ENCODE peak calls at places on chromosomes 12 and 14, in four cellular contexts. H, R, G and S are unnamed samples.

GRCh38 chr12:98007963-98008362 is 507.4 kb upstream of the TMPO start:
- DNase-seq in H (no peak), R (no peak), G (no peak), S (no peak)

GRCh38 chr14:36300337-36300736 is 20.1 kb downstream of the MBIP start:
- DNase-seq in H (no peak), R (no peak), G (peak), S (no peak)

GRCh38 chr12:56007148-56007891 is 10.2 kb downstream of the SUOX start:
- DNase-seq in H (peak), R (peak), G (peak), S (peak)

GRCh38 chr12:52010152-52010622 is 3.4 kb downstream of the TAMALIN start:
- DNase-seq in H (no peak), R (peak), G (peak), S (no peak)

GRCh38 chr14:77120771-77121743 is 20.5 kb downstream of the ZDHHC22 start:
- DNase-seq in H (peak), R (no peak), G (no peak), S (no peak)

GRCh38 chr12:117507547-117507946 is 146.1 kb upstream of the NOS1 start:
- DNase-seq in H (no peak), R (no peak), G (no peak), S (no peak)

GRCh38 chr14:51597511-51597920 is 54.2 kb upstream of the FRMD6 start:
- DNase-seq in H (no peak), R (no peak), G (no peak), S (no peak)

GRCh38 chr14:69151458-69152180 is 1.3 kb downstream of the DCAF5 start:
- DNase-seq in H (peak), R (peak), G (peak), S (peak)

GRCh38 chr12:131242741-131243496 is 289.2 kb downstream of the ADGRD1 start:
- DNase-seq in H (peak), R (peak), G (no peak), S (peak)

GRCh38 chr12:107794451-107794850 is 19.9 kb downstream of the ASCL4 start:
- DNase-seq in H (no peak), R (no peak), G (no peak), S (no peak)

GRCh38 chr12:102051431-102051965 is 10.3 kb downstream of the WASHC3 start:
- DNase-seq in H (no peak), R (no peak), G (no peak), S (no peak)

GRCh38 chr12:102054345-102054744 is 7.4 kb downstream of the WASHC3 start:
- DNase-seq in H (no peak), R (no peak), G (no peak), S (no peak)

GRCh38 chr12:102053062-102053349 is 8.8 kb downstream of the WASHC3 start:
- DNase-seq in H (no peak), R (no peak), G (no peak), S (no peak)

GRCh38 chr12:102050660-102051430 is 10.9 kb downstream of the WASHC3 start:
- DNase-seq in H (no peak), R (no peak), G (no peak), S (no peak)

DNA sequence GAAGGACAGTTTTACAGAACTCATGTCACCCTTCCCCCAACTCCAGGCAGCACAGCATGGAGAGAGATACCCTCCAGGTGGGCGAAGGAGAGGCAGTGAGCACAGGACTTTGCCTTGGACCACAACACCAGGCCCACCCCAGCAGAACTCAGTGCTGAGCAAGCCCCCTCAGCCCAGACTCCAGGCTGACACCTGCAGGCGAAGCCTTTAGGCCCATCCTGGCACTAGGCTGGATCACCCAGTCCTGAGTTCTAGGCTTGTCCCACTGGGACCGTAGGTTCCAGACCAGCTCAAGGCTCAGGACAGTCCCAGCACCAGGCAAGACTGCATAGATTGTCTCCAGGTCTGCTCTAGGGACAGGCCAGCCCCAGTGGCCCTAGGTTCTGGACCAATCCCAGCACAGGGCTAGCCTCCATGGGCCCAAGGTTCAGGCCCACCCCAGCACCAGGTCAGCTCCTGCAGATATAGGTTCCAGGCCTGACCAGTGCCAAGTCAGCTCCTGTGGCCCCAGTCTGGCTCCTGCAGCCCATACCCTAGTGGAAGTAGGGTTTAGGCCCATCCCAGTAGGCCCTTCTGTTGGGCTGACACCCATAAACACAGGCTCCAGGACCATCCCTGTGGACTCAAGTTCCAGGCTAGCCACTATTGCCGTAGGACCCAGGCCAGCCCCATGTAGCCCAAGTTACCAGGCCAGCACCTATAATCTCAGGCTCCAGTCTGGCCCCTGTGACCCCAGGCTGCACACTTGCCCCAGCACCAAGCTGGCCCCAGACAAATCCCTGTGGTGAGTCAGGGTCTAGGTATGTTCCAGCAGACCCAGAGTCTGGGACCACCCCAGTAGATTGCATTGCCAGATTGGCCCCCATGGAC is 9.4 kb downstream of the WASHC3 start:
- DNase-seq in H (no peak), R (no peak), G (no peak), S (no peak)
- TF ChIP-seq CTCF in H (no peak), R (no peak), G (no peak), S (no peak)

GRCh38 chr14:28767851-28768548 is 1.4 kb downstream of the FOXG1 start:
- DNase-seq in H (peak), R (no peak), G (no peak), S (no peak)
- TF ChIP-seq CTCF in H (no peak), R (no peak), G (no peak), S (no peak)

GRCh38 chr12:111271674-111272418 is 97.0 kb downstream of the PHETA1 start:
- DNase-seq in H (peak), R (no peak), G (no peak), S (no peak)

GRCh38 chr12:111277570-111277969 is 91.3 kb downstream of the PHETA1 start:
- DNase-seq in H (no peak), R (no peak), G (no peak), S (no peak)

GRCh38 chr12:111275308-111275707 is 93.6 kb downstream of the PHETA1 start:
- DNase-seq in H (no peak), R (no peak), G (no peak), S (no peak)

GRCh38 chr12:111276189-111276588 is 92.7 kb downstream of the PHETA1 start:
- DNase-seq in H (no peak), R (no peak), G (no peak), S (no peak)

GRCh38 chr12:111274820-111275219 is 94.1 kb downstream of the PHETA1 start:
- DNase-seq in H (no peak), R (no peak), G (no peak), S (no peak)
- TF ChIP-seq CTCF in H (no peak), R (peak), G (peak), S (no peak)

GRCh38 chr14:81625343-81625742 is 91.7 kb upstream of the SEL1L start:
- DNase-seq in H (no peak), R (no peak), G (no peak), S (no peak)
- TF ChIP-seq CTCF in H (peak), R (peak), G (no peak), S (peak)

GRCh38 chr14:106686533-106686932 is 1160.2 kb downstream of the TMEM121 start:
- DNase-seq in H (no peak), R (no peak), G (no peak), S (no peak)

GRCh38 chr14:106679776-106680175 is 1153.4 kb downstream of the TMEM121 start:
- DNase-seq in H (no peak), R (no peak), G (no peak), S (no peak)

DNA sequence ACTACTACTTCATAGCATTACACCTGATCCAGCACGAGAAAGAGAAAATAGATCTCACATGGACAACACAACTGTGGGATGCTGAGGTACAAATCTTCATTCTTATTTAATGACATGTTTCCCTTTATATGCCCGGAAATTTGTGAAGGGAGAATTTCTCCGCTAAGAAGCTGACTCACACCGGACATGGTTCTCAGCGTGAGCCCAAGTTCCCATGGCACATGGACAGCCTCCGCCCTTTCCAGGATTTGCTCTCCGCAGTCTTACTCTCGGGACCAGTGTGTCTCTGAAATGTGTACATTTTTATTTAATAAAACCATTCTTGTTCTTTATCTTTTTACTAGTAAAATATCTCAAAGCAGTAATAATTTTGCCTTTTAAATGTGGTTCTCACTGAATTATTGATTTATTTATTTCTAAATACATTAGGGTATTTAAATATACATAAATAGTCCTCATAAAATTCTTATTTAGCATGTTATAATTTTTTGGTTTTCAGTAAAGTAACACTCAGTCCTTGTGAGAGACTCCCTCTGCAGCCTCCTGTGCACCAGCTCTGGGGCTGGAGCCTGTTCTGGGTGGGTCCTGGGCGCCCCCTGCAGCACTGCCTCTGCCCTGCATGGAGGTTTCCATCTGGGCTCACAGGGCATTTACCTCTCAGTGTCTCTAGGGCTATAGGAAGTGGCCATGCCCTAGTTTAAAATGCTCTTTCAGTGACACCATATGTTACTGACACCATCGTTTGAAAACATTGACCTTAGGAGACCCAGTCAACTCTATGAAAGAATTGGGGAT is 1155.0 kb downstream of the TMEM121 start:
- DNase-seq in H (peak), R (no peak), G (no peak), S (no peak)
- TF ChIP-seq CTCF in H (peak), R (no peak), G (no peak), S (no peak)

GRCh38 chr14:94372021-94372605 is 16.3 kb downstream of the SERPINA1 start:
- DNase-seq in H (no peak), R (no peak), G (no peak), S (no peak)
- TF ChIP-seq CTCF in H (no peak), R (no peak), G (peak), S (no peak)